ENCODE peak calls at places on chromosomes 6 and 20, in four cellular contexts. L is A549, E is right atrium auricular region, Z is GM23338. P is an unnamed sample.
A peak's percentile ranks its signal among the peaks of the same experiment; 100 is the strongest.

GRCh38 chr6:36841756-36842155 is 2.5 kb upstream of the CPNE5 start:
- DNase-seq in L (no peak), E (no peak), Z (no peak), P (no peak)

GRCh38 chr6:134537146-134537555 is 219.2 kb upstream of the SGK1 start:
- DNase-seq in L (peak; percentile 70), E (no peak), Z (no peak), P (no peak)

GRCh38 chr6:150535818-150536220 is 63.9 kb upstream of the PLEKHG1 start:
- DNase-seq in L (no peak), E (no peak), Z (no peak), P (no peak)

GRCh38 chr20:31906001-31906400 is 35.6 kb downstream of the TTLL9 start:
- DNase-seq in L (no peak), E (no peak), Z (peak; percentile 85), P (no peak)

GRCh38 chr6:9620687-9621086 is 794.2 kb downstream of the TFAP2A start:
- DNase-seq in L (no peak), E (no peak), Z (no peak), P (no peak)

GRCh38 chr20:18705490-18705889 is 108.1 kb upstream of the SCP2D1 start:
- DNase-seq in L (no peak), E (no peak), Z (no peak), P (no peak)

GRCh38 chr6:51613558-51613957 is 473.9 kb downstream of the PKHD1 start:
- DNase-seq in L (no peak), E (no peak), Z (no peak), P (no peak)

GRCh38 chr6:152380351-152380767 is 256.8 kb downstream of the SYNE1 start:
- DNase-seq in L (no peak), E (no peak), Z (no peak), P (no peak)

GRCh38 chr20:4916991-4917881 is 84.1 kb downstream of the SLC23A2 start:
- DNase-seq in L (no peak), E (no peak), Z (no peak), P (peak; percentile 75)

GRCh38 chr6:153790048-153790447 is 249.0 kb upstream of the OPRM1 start:
- DNase-seq in L (peak; percentile 2), E (no peak), Z (peak; percentile 34), P (no peak)

GRCh38 chr6:79630883-79631799 is at the start of gene SH3BGRL2:
- DNase-seq in L (peak; percentile 49), E (peak; percentile 76), Z (peak; percentile 93), P (peak; percentile 77)

GRCh38 chr20:6466065-6466810 is 301.2 kb upstream of the BMP2 start:
- DNase-seq in L (no peak), E (no peak), Z (no peak), P (no peak)

GRCh38 chr6:72952808-72953630 is 272.3 kb downstream of the KHDC1L start:
- DNase-seq in L (no peak), E (no peak), Z (no peak), P (no peak)

GRCh38 chr20:8573686-8574085 is 441.6 kb downstream of the PLCB1 start:
- DNase-seq in L (no peak), E (no peak), Z (no peak), P (no peak)

GRCh38 chr20:561437-562231 is 18.0 kb upstream of the CSNK2A1 start:
- DNase-seq in L (peak; percentile 87), E (peak; percentile 82), Z (peak; percentile 88), P (no peak)

GRCh38 chr6:10451828-10452509 is 37.1 kb upstream of the TFAP2A start:
- DNase-seq in L (peak; percentile 81), E (no peak), Z (peak; percentile 25), P (no peak)

GRCh38 chr20:62953839-62954703 is 1.6 kb downstream of the SLC17A9 start:
- DNase-seq in L (no peak), E (peak; percentile 78), Z (peak; percentile 77), P (peak; percentile 82)

GRCh38 chr6:44657201-44657824 is 269.8 kb downstream of the CDC5L start:
- DNase-seq in L (no peak), E (no peak), Z (peak; percentile 27), P (no peak)

GRCh38 chr20:12113468-12114371 is 196.0 kb downstream of the BTBD3 start:
- DNase-seq in L (no peak), E (no peak), Z (no peak), P (no peak)

GRCh38 chr6:7974932-7975763 is 64.6 kb upstream of the TXNDC5 start:
- DNase-seq in L (peak; percentile 65), E (peak; percentile 95), Z (no peak), P (peak; percentile 82)

GRCh38 chr6:91029211-91029610 is 442.3 kb upstream of the MAP3K7 start:
- DNase-seq in L (no peak), E (no peak), Z (no peak), P (no peak)

GRCh38 chr20:4181956-4182945 is 166.9 kb upstream of the RNF24 start:
- DNase-seq in L (no peak), E (no peak), Z (no peak), P (no peak)

GRCh38 chr6:135161996-135162395 is 19.1 kb upstream of the MYB start:
- DNase-seq in L (no peak), E (no peak), Z (no peak), P (no peak)

GRCh38 chr6:82017316-82017715 is 230.2 kb downstream of the IBTK start:
- DNase-seq in L (peak; percentile 8), E (peak; percentile 66), Z (peak; percentile 54), P (peak; percentile 80)

GRCh38 chr6:130769812-130770211 is 57.4 kb upstream of the SMLR1 start:
- DNase-seq in L (no peak), E (no peak), Z (no peak), P (no peak)

GRCh38 chr20:15528386-15529111 is 1044.7 kb downstream of the KIF16B start:
- DNase-seq in L (no peak), E (no peak), Z (no peak), P (no peak)

GRCh38 chr6:82681119-82681714 is 317.6 kb downstream of the TPBG start:
- DNase-seq in L (no peak), E (no peak), Z (no peak), P (no peak)

GRCh38 chr6:104625536-104625935 is 234.2 kb downstream of the HACE1 start:
- DNase-seq in L (no peak), E (no peak), Z (no peak), P (no peak)

GRCh38 chr6:3643921-3644320 is 107.6 kb downstream of the PXDC1 start:
- DNase-seq in L (no peak), E (peak; percentile 40), Z (no peak), P (peak; percentile 29)

DNA sequence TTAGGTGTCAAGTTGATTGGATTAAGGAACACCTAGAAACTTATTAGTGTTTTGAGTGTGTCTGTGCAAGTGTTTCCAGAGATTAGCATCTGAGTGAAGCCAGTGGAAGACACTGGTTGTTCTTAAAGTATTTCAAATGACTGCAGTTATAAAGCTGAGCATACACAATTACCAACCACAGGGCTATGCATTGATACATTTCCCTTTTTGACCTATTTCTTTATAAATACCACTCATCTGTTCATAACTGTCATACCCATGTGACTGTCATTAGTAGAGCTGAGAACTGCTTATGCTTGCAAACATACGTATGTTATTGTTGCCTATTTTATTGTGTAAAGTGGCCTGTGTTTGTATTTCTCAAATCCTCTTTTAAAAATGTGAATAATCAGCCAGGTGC is 15.3 kb upstream of the ZC3H12D start:
- DNase-seq in L (no peak), E (no peak), Z (no peak), P (no peak)
- H3K27ac ChIP-seq in L (no peak overlapping the region), E (no peak overlapping the region), Z (no peak overlapping the region), P (no peak overlapping the region)

DNA sequence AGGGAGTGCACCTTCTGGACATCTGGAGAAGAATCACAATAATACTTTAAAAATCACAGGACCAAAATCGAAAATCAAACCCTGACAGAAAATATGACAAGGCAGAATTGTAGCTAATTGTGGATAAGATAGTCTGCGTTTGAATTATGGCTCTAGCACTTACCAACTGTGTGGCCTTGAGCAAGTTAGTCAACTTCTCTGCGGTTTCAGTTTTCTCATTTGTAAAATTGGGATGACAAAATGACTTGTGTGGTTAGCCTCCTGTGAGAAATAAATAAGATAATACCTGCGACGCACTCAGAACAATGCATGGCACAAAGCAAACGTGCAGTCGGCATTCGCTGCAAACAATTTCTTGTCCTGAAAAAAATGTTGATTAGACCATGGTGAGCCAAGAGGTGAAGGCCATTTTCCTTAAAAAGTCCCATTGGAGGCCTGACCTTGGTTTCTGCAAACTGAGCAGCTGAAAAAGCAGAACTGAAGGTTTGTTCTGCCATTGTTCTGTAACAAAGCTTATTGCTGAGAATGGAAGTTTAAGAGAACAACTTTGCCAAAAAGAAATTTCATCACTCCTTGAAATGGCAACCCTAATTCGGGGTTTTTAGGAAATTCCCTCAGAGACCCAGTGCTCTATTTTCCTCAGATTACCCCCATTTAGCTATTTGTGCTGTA is 266.3 kb downstream of the ERMARD start:
- DNase-seq in L (no peak), E (no peak), Z (no peak), P (no peak)
- H3K4me3 ChIP-seq in L (no peak overlapping the region), E (no peak overlapping the region), Z (no peak overlapping the region), P (no peak overlapping the region)

GRCh38 chr6:13526718-13527668 is 39.6 kb upstream of the GFOD1 start:
- DNase-seq in L (no peak), E (no peak), Z (no peak), P (no peak)
- TF ChIP-seq CTCF in L (no peak), E (no peak), Z (no peak), P (no peak)

DNA sequence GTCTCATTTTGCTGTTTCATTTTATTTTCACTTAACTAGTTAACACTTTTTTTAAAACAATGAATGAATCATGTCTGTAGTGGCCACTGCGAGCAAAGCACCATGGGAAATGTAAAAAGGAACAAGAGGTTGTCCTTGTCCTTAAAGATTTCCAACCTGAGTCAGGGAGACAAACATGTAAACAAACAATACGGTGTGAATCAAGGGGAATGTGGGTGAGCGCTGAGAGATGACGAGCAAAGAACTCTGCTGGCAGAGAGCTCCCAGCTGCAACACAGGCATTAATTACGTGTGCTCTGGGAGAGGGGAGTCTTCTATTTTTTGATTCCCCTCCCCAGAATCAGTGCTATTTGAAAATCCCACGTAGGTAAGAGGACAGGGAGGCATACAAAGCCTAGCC is 84.3 kb downstream of the ATXN1 start:
- DNase-seq in L (peak; percentile 72), E (no peak), Z (peak; percentile 14), P (no peak)
- H3K27ac ChIP-seq in L (peak overlapping the region; percentile 70), E (peak overlapping the region; percentile 63), Z (no peak overlapping the region), P (no peak overlapping the region)

DNA sequence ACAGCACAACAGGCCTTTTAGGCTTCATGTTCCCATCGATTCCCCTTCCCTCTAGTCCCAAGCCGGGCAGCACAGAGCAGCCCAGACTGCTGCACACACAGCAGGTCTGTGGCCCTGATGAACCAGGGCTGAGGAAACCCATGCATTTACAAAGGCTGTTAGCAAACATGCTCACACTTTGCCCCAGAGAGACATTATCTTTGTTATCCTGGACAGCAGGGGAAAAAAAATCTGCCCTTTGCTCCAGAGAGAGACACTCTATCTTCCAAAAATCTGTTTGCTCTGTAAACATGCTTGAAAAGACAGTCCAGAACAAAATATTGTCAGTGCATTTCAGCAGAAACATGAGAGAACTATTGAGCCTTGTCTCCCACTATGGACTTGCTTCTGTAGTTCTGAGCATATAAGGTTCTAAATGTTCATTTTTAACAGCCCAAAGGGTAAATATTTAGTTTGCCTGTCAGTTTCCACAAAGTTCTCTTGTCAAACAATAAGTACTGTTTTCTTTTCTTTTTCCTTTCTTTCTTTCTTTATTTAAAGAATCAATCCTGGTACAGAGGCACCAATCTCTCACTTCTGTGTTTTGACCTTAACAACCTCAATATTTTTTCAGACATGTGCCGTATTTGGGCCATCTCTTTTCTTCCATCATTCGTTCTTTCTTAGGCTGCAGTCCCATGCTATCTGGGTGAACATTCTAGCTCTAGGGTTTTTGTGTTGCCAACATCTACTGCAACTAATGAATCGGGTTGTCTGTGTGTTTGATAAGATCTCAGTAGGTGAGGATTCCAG is 468.0 kb downstream of the EPM2A start:
- DNase-seq in L (no peak), E (no peak), Z (peak; percentile 7), P (no peak)
- H3K4me3 ChIP-seq in L (no peak overlapping the region), E (no peak overlapping the region), Z (no peak overlapping the region), P (no peak overlapping the region)

P was measured in coronary artery.